ENCODE peak calls at places on chromosomes 4 and X, in four cellular contexts. B is left ventricle myocardium inferior, P is suprapubic skin, I is testis. G is an unnamed sample.

GRCh38 chrX:74343970-74344622 is 40.1 kb downstream of the ZCCHC13 start:
- DNase-seq in B (no peak), P (no peak), I (peak; percentile 63), G (peak; percentile 94)

GRCh38 chrX:22392176-22392814 is 119.6 kb downstream of the CBLL2 start:
- DNase-seq in B (no peak), P (no peak), I (no peak), G (no peak)

GRCh38 chr4:162056947-162057346 is 106.9 kb downstream of the FSTL5 start:
- DNase-seq in B (no peak), P (no peak), I (no peak), G (no peak)

GRCh38 chr4:166391501-166391900 is 518.5 kb downstream of the TLL1 start:
- DNase-seq in B (no peak), P (no peak), I (no peak), G (no peak)

GRCh38 chr4:29079260-29079659 is 1640.9 kb upstream of the PCDH7 start:
- DNase-seq in B (no peak), P (no peak), I (no peak), G (no peak)

GRCh38 chr4:20538922-20539321 is 161.3 kb upstream of the PACRGL start:
- DNase-seq in B (no peak), P (no peak), I (no peak), G (no peak)

GRCh38 chr4:139214039-139214534 is 37.1 kb upstream of the ELF2 start:
- DNase-seq in B (peak; percentile 25), P (no peak), I (peak; percentile 56), G (peak; percentile 86)

GRCh38 chr4:164977243-164978164 is at the start of gene TRIM61:
- DNase-seq in B (peak; percentile 74), P (no peak), I (peak; percentile 93), G (no peak)

GRCh38 chrX:71612256-71612655 is 6.1 kb downstream of the CXCR3 start:
- DNase-seq in B (no peak), P (no peak), I (no peak), G (no peak)

GRCh38 chrX:155215443-155216178 is 649 bp upstream of the VBP1 start:
- DNase-seq in B (no peak), P (no peak), I (no peak), G (no peak)

GRCh38 chrX:100643943-100644587 is at the start of gene SRPX2:
- DNase-seq in B (peak; percentile 21), P (no peak), I (peak; percentile 42), G (peak; percentile 48)

GRCh38 chrX:116232833-116233232 is 62.3 kb downstream of the AGTR2 start:
- DNase-seq in B (no peak), P (no peak), I (no peak), G (no peak)

GRCh38 chr4:155532373-155532772 is 134.3 kb upstream of the GUCY1A1 start:
- DNase-seq in B (no peak), P (no peak), I (no peak), G (no peak)
- H3K27me3 ChIP-seq in B (no peaks in the 10 kb centered on the region), P (no peaks in the 10 kb centered on the region), I (no peaks in the 10 kb centered on the region), G (no peaks in the 10 kb centered on the region)

GRCh38 chrX:7084841-7085240 is 62.7 kb upstream of the STS start:
- DNase-seq in B (no peak), P (no peak), I (no peak), G (no peak)

GRCh38 chrX:7088968-7089615 is 58.4 kb upstream of the STS start:
- DNase-seq in B (no peak), P (no peak), I (no peak), G (no peak)

GRCh38 chrX:7085879-7086278 is 61.6 kb upstream of the STS start:
- DNase-seq in B (no peak), P (no peak), I (no peak), G (no peak)

GRCh38 chrX:7083468-7084396 is 63.8 kb upstream of the STS start:
- DNase-seq in B (no peak), P (no peak), I (no peak), G (peak; percentile 90)

GRCh38 chrX:7086384-7086783 is 61.1 kb upstream of the STS start:
- DNase-seq in B (no peak), P (no peak), I (no peak), G (peak; percentile 19)
- H3K27me3 ChIP-seq in B (no peaks in the 10 kb centered on the region), P (no peaks in the 10 kb centered on the region), I (no peaks in the 10 kb centered on the region), G (no peaks in the 10 kb centered on the region)

DNA sequence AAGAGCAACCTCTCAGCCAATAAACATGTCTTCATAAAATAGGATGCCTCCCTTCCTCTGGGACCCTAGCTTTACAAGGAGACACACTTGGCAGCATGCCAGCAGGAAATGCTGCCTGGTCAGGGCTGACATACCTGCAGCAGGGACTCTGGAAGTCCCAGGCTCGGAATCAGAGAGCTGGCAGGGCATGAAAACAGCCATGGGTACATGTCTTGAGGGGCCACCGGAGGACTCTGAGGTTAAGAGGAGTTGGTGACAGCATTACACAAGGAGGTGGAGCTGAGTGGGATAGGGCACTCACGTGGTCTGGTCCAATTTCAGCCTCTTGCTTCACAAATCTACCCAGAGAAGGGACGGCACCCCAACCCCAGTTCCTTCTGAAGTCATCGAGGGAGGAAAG is 15.7 kb downstream of the MSX1 start:
- DNase-seq in B (no peak), P (no peak), I (no peak), G (peak; percentile 47)
- H3K27me3 ChIP-seq in B (peaks cover 100% of the 10 kb centered on the region), P (peaks cover 70% of the 10 kb centered on the region), I (no peaks in the 10 kb centered on the region), G (peaks cover 7% of the 10 kb centered on the region)

GRCh38 chr4:84379881-84380618 is 119.0 kb downstream of the NKX6-1 start:
- DNase-seq in B (no peak), P (no peak), I (no peak), G (no peak)
- H3K27me3 ChIP-seq in B (peaks cover 48% of the 10 kb centered on the region), P (peaks cover 15% of the 10 kb centered on the region), I (no peaks in the 10 kb centered on the region), G (peaks cover 9% of the 10 kb centered on the region)

GRCh38 chrX:17075004-17075403 is 128.5 kb downstream of the REPS2 start:
- DNase-seq in B (no peak), P (no peak), I (no peak), G (no peak)

GRCh38 chrX:17077349-17077748 is 130.9 kb downstream of the REPS2 start:
- DNase-seq in B (no peak), P (no peak), I (no peak), G (no peak)

GRCh38 chrX:17081535-17081934 is 135.1 kb downstream of the REPS2 start:
- DNase-seq in B (no peak), P (no peak), I (peak; percentile 37), G (no peak)

GRCh38 chrX:17081969-17082368 is 135.5 kb downstream of the REPS2 start:
- DNase-seq in B (no peak), P (no peak), I (no peak), G (no peak)

GRCh38 chrX:17078031-17078730 is 131.7 kb downstream of the REPS2 start:
- DNase-seq in B (no peak), P (no peak), I (no peak), G (no peak)
- H3K27me3 ChIP-seq in B (no peaks in the 10 kb centered on the region), P (no peaks in the 10 kb centered on the region), I (no peaks in the 10 kb centered on the region), G (no peaks in the 10 kb centered on the region)

DNA sequence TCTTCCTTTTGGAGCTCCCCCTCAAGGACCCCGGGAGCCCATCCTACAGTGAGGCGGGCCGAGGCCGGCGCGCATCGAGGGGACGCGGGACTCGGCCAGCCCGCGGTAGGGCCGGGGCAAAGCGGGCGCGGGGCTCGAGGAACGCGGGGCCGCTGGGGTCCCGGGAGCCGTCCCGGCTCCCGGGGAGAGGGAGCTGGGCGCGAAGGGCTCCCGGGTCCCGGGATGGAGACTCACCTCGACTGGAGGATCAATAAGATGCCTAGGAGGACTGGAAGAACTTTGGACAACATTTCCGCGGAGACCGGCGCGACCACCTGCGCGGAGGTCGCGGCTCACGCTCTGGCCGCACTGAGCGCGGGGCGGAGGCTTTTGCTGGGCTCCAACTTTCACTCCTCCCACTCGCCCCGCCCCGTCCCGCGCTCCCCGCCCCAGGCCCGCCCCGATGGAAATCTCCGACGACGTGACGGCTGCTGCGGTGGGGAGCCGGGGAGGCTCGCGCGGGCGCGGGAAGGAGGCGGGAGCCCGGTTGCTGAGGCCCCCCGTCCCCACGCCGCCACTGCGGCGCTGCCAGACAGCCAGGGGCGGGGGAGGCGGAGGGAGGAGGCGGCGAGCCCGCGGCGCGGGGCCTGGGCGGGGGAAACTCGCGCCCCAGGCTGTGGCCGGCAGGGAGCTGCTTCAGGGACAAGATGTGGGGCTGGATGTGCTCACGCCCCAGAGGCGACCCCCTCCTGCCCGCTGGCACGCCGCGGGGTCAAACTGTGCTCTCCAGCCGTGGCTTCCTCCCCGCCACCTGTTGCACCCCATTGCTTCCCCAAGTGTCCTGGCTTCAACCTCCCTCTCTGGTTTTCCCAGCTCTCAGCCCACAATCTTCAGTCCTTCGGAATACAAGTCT is at the start of gene GABRE:
- DNase-seq in B (peak; percentile 59), P (no peak), I (peak; percentile 55), G (peak; percentile 53)
- H3K27me3 ChIP-seq in B (no peaks in the 10 kb centered on the region), P (no peaks in the 10 kb centered on the region), I (no peaks in the 10 kb centered on the region), G (no peaks in the 10 kb centered on the region)

DNA sequence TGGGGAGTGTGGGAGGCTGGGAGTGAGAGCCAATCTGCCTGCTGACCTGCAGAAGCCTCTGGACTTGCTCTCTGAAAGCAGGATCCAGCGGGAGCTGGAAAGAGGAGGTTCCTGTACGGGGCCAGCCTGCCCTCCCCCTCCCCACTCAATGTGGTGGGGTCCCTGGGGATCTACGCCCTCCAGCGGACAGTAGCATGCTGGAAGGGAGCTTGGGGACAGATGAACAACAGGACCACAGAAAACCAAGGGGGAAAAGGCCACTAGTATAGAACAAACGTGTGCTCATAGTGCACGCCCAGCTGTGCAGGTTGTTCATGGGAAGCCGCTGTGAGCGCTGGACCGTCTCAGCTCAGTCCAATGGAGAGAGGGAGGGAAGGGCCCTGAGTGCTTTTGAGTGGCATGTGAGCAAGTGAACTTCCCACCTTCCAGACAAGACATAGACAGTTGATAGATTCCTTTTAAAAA is 15.8 kb downstream of the HMX1 start:
- DNase-seq in B (no peak), P (no peak), I (no peak), G (no peak)
- H3K27me3 ChIP-seq in B (peaks cover 100% of the 10 kb centered on the region), P (peaks cover 100% of the 10 kb centered on the region), I (no peaks in the 10 kb centered on the region), G (peaks cover 56% of the 10 kb centered on the region)

DNA sequence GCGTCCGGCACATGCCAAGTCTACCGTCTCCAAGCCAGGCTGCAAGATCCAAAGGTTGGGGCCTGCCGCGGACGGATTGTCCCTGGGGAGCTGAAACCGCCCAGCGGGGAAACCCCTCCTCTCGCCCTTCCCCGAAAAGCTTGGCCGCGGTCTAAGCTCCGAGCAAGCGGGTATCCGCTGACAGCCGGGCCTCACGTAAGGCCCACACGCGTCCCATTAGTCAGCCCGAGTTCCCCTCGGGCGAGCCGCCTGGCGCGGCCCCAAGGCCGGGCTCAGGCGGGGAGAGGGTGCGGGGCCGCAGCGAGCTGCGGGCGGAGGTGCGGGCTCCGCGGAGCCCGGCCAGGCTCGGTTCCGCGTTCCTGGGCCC is 6.9 kb upstream of the BCOR start:
- DNase-seq in B (peak; percentile 30), P (no peak), I (no peak), G (peak; percentile 41)
- H3K27me3 ChIP-seq in B (no peaks in the 10 kb centered on the region), P (no peaks in the 10 kb centered on the region), I (no peaks in the 10 kb centered on the region), G (no peaks in the 10 kb centered on the region)

GRCh38 chrX:136143714-136144113 is 3.6 kb upstream of the FHL1 start:
- DNase-seq in B (no peak), P (no peak), I (no peak), G (no peak)

GRCh38 chrX:136148391-136148790 is 1.1 kb downstream of the FHL1 start:
- DNase-seq in B (no peak), P (no peak), I (no peak), G (no peak)

GRCh38 chrX:136147320-136147901 is at the start of gene FHL1:
- DNase-seq in B (peak; percentile 80), P (no peak), I (peak; percentile 66), G (peak; percentile 55)

GRCh38 chrX:136146614-136147319 is 566 bp upstream of the FHL1 start:
- DNase-seq in B (peak; percentile 32), P (no peak), I (no peak), G (peak; percentile 36)

GRCh38 chrX:136147966-136148365 is 633 bp downstream of the FHL1 start:
- DNase-seq in B (no peak), P (no peak), I (no peak), G (no peak)
- H3K27me3 ChIP-seq in B (no peaks in the 10 kb centered on the region), P (no peaks in the 10 kb centered on the region), I (no peaks in the 10 kb centered on the region), G (no peaks in the 10 kb centered on the region)